ENCODE peak calls at places on chromosomes 13 and 19, in eight cellular contexts. One of them, this sample, is unnamed.

GRCh38 chr13:98217597-98217996 is 40.5 kb upstream of the RNF113B start:
- DNase-seq in NCI-H187: no peak
- DNase-seq in mammary epithelial cell: no peak
- DNase-seq in CD8-positive, alpha-beta memory T cell: no peak
- DNase-seq in HFF-Myc: no peak
- DNase-seq in activated T-cell treated with anti-CD3 and anti-CD28 coated beads for 4 hours: no peak
- DNase-seq in AG09309: no peak
- DNase-seq in activated CD4-positive, CD25-positive, alpha-beta regulatory T cell: no peak
- DNase-seq in this sample: no peak

GRCh38 chr19:37218592-37218935 is 550 bp downstream of the ZNF383 start:
- DNase-seq in NCI-H187: no peak
- DNase-seq in mammary epithelial cell: no peak
- DNase-seq in CD8-positive, alpha-beta memory T cell: no peak
- DNase-seq in HFF-Myc: peak
- DNase-seq in activated T-cell treated with anti-CD3 and anti-CD28 coated beads for 4 hours: no peak
- DNase-seq in AG09309: peak
- DNase-seq in activated CD4-positive, CD25-positive, alpha-beta regulatory T cell: no peak
- DNase-seq in this sample: no peak

GRCh38 chr13:107141767-107142166 is 573.8 kb upstream of the ARGLU1 start:
- DNase-seq in NCI-H187: no peak
- DNase-seq in mammary epithelial cell: no peak
- DNase-seq in CD8-positive, alpha-beta memory T cell: no peak
- DNase-seq in HFF-Myc: no peak
- DNase-seq in activated T-cell treated with anti-CD3 and anti-CD28 coated beads for 4 hours: no peak
- DNase-seq in AG09309: no peak
- DNase-seq in activated CD4-positive, CD25-positive, alpha-beta regulatory T cell: no peak
- DNase-seq in this sample: no peak

GRCh38 chr19:32767951-32768679 is 48.5 kb downstream of the TDRD12 start:
- DNase-seq in NCI-H187: no peak
- DNase-seq in mammary epithelial cell: peak
- DNase-seq in CD8-positive, alpha-beta memory T cell: no peak
- DNase-seq in HFF-Myc: no peak
- DNase-seq in activated T-cell treated with anti-CD3 and anti-CD28 coated beads for 4 hours: no peak
- DNase-seq in AG09309: no peak
- DNase-seq in activated CD4-positive, CD25-positive, alpha-beta regulatory T cell: no peak
- DNase-seq in this sample: no peak

GRCh38 chr13:102090532-102090931 is 311.3 kb downstream of the FGF14 start:
- DNase-seq in NCI-H187: no peak
- DNase-seq in mammary epithelial cell: no peak
- DNase-seq in CD8-positive, alpha-beta memory T cell: no peak
- DNase-seq in HFF-Myc: no peak
- DNase-seq in activated T-cell treated with anti-CD3 and anti-CD28 coated beads for 4 hours: no peak
- DNase-seq in AG09309: no peak
- DNase-seq in activated CD4-positive, CD25-positive, alpha-beta regulatory T cell: no peak
- DNase-seq in this sample: no peak

GRCh38 chr13:41310963-41311606 is at the start of gene NAA16:
- DNase-seq in NCI-H187: peak
- DNase-seq in mammary epithelial cell: peak
- DNase-seq in CD8-positive, alpha-beta memory T cell: peak
- DNase-seq in HFF-Myc: peak
- DNase-seq in activated T-cell treated with anti-CD3 and anti-CD28 coated beads for 4 hours: peak
- DNase-seq in AG09309: peak
- DNase-seq in activated CD4-positive, CD25-positive, alpha-beta regulatory T cell: peak
- DNase-seq in this sample: peak

GRCh38 chr13:63425131-63425530 is 2009.5 kb upstream of the PCDH20 start:
- DNase-seq in NCI-H187: no peak
- DNase-seq in mammary epithelial cell: no peak
- DNase-seq in CD8-positive, alpha-beta memory T cell: no peak
- DNase-seq in HFF-Myc: no peak
- DNase-seq in activated T-cell treated with anti-CD3 and anti-CD28 coated beads for 4 hours: no peak
- DNase-seq in AG09309: no peak
- DNase-seq in activated CD4-positive, CD25-positive, alpha-beta regulatory T cell: no peak
- DNase-seq in this sample: no peak

GRCh38 chr13:46839399-46839798 is 42.4 kb upstream of the ESD start:
- DNase-seq in NCI-H187: no peak
- DNase-seq in mammary epithelial cell: no peak
- DNase-seq in CD8-positive, alpha-beta memory T cell: no peak
- DNase-seq in HFF-Myc: no peak
- DNase-seq in activated T-cell treated with anti-CD3 and anti-CD28 coated beads for 4 hours: no peak
- DNase-seq in AG09309: no peak
- DNase-seq in activated CD4-positive, CD25-positive, alpha-beta regulatory T cell: no peak
- DNase-seq in this sample: no peak

GRCh38 chr19:18278521-18279265 is 2.7 kb downstream of the JUND start:
- DNase-seq in NCI-H187: no peak
- DNase-seq in mammary epithelial cell: no peak
- DNase-seq in CD8-positive, alpha-beta memory T cell: peak
- DNase-seq in HFF-Myc: no peak
- DNase-seq in activated T-cell treated with anti-CD3 and anti-CD28 coated beads for 4 hours: no peak
- DNase-seq in AG09309: no peak
- DNase-seq in activated CD4-positive, CD25-positive, alpha-beta regulatory T cell: no peak
- DNase-seq in this sample: no peak

GRCh38 chr13:110319774-110320509 is 12.9 kb downstream of the COL4A2 start:
- DNase-seq in NCI-H187: no peak
- DNase-seq in mammary epithelial cell: peak
- DNase-seq in CD8-positive, alpha-beta memory T cell: no peak
- DNase-seq in HFF-Myc: no peak
- DNase-seq in activated T-cell treated with anti-CD3 and anti-CD28 coated beads for 4 hours: no peak
- DNase-seq in AG09309: no peak
- DNase-seq in activated CD4-positive, CD25-positive, alpha-beta regulatory T cell: no peak
- DNase-seq in this sample: no peak

GRCh38 chr13:66365101-66365500 is 865.0 kb downstream of the PCDH9 start:
- DNase-seq in NCI-H187: no peak
- DNase-seq in mammary epithelial cell: no peak
- DNase-seq in CD8-positive, alpha-beta memory T cell: no peak
- DNase-seq in HFF-Myc: no peak
- DNase-seq in activated T-cell treated with anti-CD3 and anti-CD28 coated beads for 4 hours: no peak
- DNase-seq in AG09309: no peak
- DNase-seq in activated CD4-positive, CD25-positive, alpha-beta regulatory T cell: no peak
- DNase-seq in this sample: no peak

GRCh38 chr19:2624537-2625091 is 77.9 kb downstream of the GNG7 start:
- DNase-seq in NCI-H187: no peak
- DNase-seq in mammary epithelial cell: no peak
- DNase-seq in CD8-positive, alpha-beta memory T cell: no peak
- DNase-seq in HFF-Myc: no peak
- DNase-seq in activated T-cell treated with anti-CD3 and anti-CD28 coated beads for 4 hours: no peak
- DNase-seq in AG09309: no peak
- DNase-seq in activated CD4-positive, CD25-positive, alpha-beta regulatory T cell: no peak
- DNase-seq in this sample: no peak

GRCh38 chr19:40571831-40572495 is 4.7 kb upstream of the SHKBP1 start:
- DNase-seq in NCI-H187: no peak
- DNase-seq in mammary epithelial cell: no peak
- DNase-seq in CD8-positive, alpha-beta memory T cell: no peak
- DNase-seq in HFF-Myc: no peak
- DNase-seq in activated T-cell treated with anti-CD3 and anti-CD28 coated beads for 4 hours: no peak
- DNase-seq in AG09309: no peak
- DNase-seq in activated CD4-positive, CD25-positive, alpha-beta regulatory T cell: no peak
- DNase-seq in this sample: no peak

GRCh38 chr19:4441994-4442845 is 15.4 kb downstream of the UBXN6 start:
- DNase-seq in NCI-H187: no peak
- DNase-seq in mammary epithelial cell: no peak
- DNase-seq in CD8-positive, alpha-beta memory T cell: no peak
- DNase-seq in HFF-Myc: no peak
- DNase-seq in activated T-cell treated with anti-CD3 and anti-CD28 coated beads for 4 hours: no peak
- DNase-seq in AG09309: no peak
- DNase-seq in activated CD4-positive, CD25-positive, alpha-beta regulatory T cell: no peak
- DNase-seq in this sample: no peak

GRCh38 chr19:35742121-35742724 is at the start of gene IGFLR1:
- DNase-seq in NCI-H187: no peak
- DNase-seq in mammary epithelial cell: no peak
- DNase-seq in CD8-positive, alpha-beta memory T cell: no peak
- DNase-seq in HFF-Myc: no peak
- DNase-seq in activated T-cell treated with anti-CD3 and anti-CD28 coated beads for 4 hours: peak
- DNase-seq in AG09309: no peak
- DNase-seq in activated CD4-positive, CD25-positive, alpha-beta regulatory T cell: peak
- DNase-seq in this sample: peak

GRCh38 chr19:23402388-23402787 is 7.1 kb upstream of the ZNF91 start:
- DNase-seq in NCI-H187: no peak
- DNase-seq in mammary epithelial cell: no peak
- DNase-seq in CD8-positive, alpha-beta memory T cell: no peak
- DNase-seq in HFF-Myc: no peak
- DNase-seq in activated T-cell treated with anti-CD3 and anti-CD28 coated beads for 4 hours: no peak
- DNase-seq in AG09309: no peak
- DNase-seq in activated CD4-positive, CD25-positive, alpha-beta regulatory T cell: no peak
- DNase-seq in this sample: no peak

GRCh38 chr19:18744019-18744418 is 47.1 kb downstream of the COMP start:
- DNase-seq in NCI-H187: no peak
- DNase-seq in mammary epithelial cell: no peak
- DNase-seq in CD8-positive, alpha-beta memory T cell: no peak
- DNase-seq in HFF-Myc: no peak
- DNase-seq in activated T-cell treated with anti-CD3 and anti-CD28 coated beads for 4 hours: no peak
- DNase-seq in AG09309: no peak
- DNase-seq in activated CD4-positive, CD25-positive, alpha-beta regulatory T cell: no peak
- DNase-seq in this sample: no peak

GRCh38 chr13:30685320-30685859 is 50.0 kb upstream of the ALOX5AP start:
- DNase-seq in NCI-H187: no peak
- DNase-seq in mammary epithelial cell: no peak
- DNase-seq in CD8-positive, alpha-beta memory T cell: no peak
- DNase-seq in HFF-Myc: no peak
- DNase-seq in activated T-cell treated with anti-CD3 and anti-CD28 coated beads for 4 hours: no peak
- DNase-seq in AG09309: no peak
- DNase-seq in activated CD4-positive, CD25-positive, alpha-beta regulatory T cell: no peak
- DNase-seq in this sample: no peak

GRCh38 chr19:17855333-17856152 is 4.2 kb upstream of the RPL18A start:
- DNase-seq in NCI-H187: peak
- DNase-seq in mammary epithelial cell: peak
- DNase-seq in CD8-positive, alpha-beta memory T cell: peak
- DNase-seq in HFF-Myc: no peak
- DNase-seq in activated T-cell treated with anti-CD3 and anti-CD28 coated beads for 4 hours: peak
- DNase-seq in AG09309: no peak
- DNase-seq in activated CD4-positive, CD25-positive, alpha-beta regulatory T cell: peak
- DNase-seq in this sample: no peak

GRCh38 chr13:111492341-111492945 is 172.0 kb downstream of the TEX29 start:
- DNase-seq in NCI-H187: no peak
- DNase-seq in mammary epithelial cell: no peak
- DNase-seq in CD8-positive, alpha-beta memory T cell: no peak
- DNase-seq in HFF-Myc: no peak
- DNase-seq in activated T-cell treated with anti-CD3 and anti-CD28 coated beads for 4 hours: no peak
- DNase-seq in AG09309: no peak
- DNase-seq in activated CD4-positive, CD25-positive, alpha-beta regulatory T cell: no peak
- DNase-seq in this sample: no peak

GRCh38 chr19:47848425-47848824 is 10.6 kb upstream of the TPRX2 start:
- DNase-seq in NCI-H187: no peak
- DNase-seq in mammary epithelial cell: no peak
- DNase-seq in CD8-positive, alpha-beta memory T cell: no peak
- DNase-seq in HFF-Myc: no peak
- DNase-seq in activated T-cell treated with anti-CD3 and anti-CD28 coated beads for 4 hours: no peak
- DNase-seq in AG09309: no peak
- DNase-seq in activated CD4-positive, CD25-positive, alpha-beta regulatory T cell: no peak
- DNase-seq in this sample: no peak

GRCh38 chr13:50228527-50228926 is 213.3 kb downstream of the KCNRG start:
- DNase-seq in NCI-H187: no peak
- DNase-seq in mammary epithelial cell: no peak
- DNase-seq in CD8-positive, alpha-beta memory T cell: no peak
- DNase-seq in HFF-Myc: no peak
- DNase-seq in activated T-cell treated with anti-CD3 and anti-CD28 coated beads for 4 hours: no peak
- DNase-seq in AG09309: no peak
- DNase-seq in activated CD4-positive, CD25-positive, alpha-beta regulatory T cell: no peak
- DNase-seq in this sample: no peak

GRCh38 chr19:32688315-32688714 is 3.3 kb upstream of the NUDT19 start:
- DNase-seq in NCI-H187: no peak
- DNase-seq in mammary epithelial cell: no peak
- DNase-seq in CD8-positive, alpha-beta memory T cell: no peak
- DNase-seq in HFF-Myc: no peak
- DNase-seq in activated T-cell treated with anti-CD3 and anti-CD28 coated beads for 4 hours: no peak
- DNase-seq in AG09309: no peak
- DNase-seq in activated CD4-positive, CD25-positive, alpha-beta regulatory T cell: no peak
- DNase-seq in this sample: no peak

GRCh38 chr13:99057310-99057975 is 79.6 kb upstream of the DOCK9 start:
- DNase-seq in NCI-H187: no peak
- DNase-seq in mammary epithelial cell: peak
- DNase-seq in CD8-positive, alpha-beta memory T cell: no peak
- DNase-seq in HFF-Myc: no peak
- DNase-seq in activated T-cell treated with anti-CD3 and anti-CD28 coated beads for 4 hours: no peak
- DNase-seq in AG09309: peak
- DNase-seq in activated CD4-positive, CD25-positive, alpha-beta regulatory T cell: no peak
- DNase-seq in this sample: no peak

GRCh38 chr19:11659612-11660011 is 62.3 kb downstream of the ZNF627 start:
- DNase-seq in NCI-H187: no peak
- DNase-seq in mammary epithelial cell: peak
- DNase-seq in CD8-positive, alpha-beta memory T cell: no peak
- DNase-seq in HFF-Myc: no peak
- DNase-seq in activated T-cell treated with anti-CD3 and anti-CD28 coated beads for 4 hours: no peak
- DNase-seq in AG09309: no peak
- DNase-seq in activated CD4-positive, CD25-positive, alpha-beta regulatory T cell: no peak
- DNase-seq in this sample: no peak

GRCh38 chr19:29528350-29528945 is 2.7 kb downstream of the VSTM2B start:
- DNase-seq in NCI-H187: no peak
- DNase-seq in mammary epithelial cell: peak
- DNase-seq in CD8-positive, alpha-beta memory T cell: peak
- DNase-seq in HFF-Myc: peak
- DNase-seq in activated T-cell treated with anti-CD3 and anti-CD28 coated beads for 4 hours: peak
- DNase-seq in AG09309: no peak
- DNase-seq in activated CD4-positive, CD25-positive, alpha-beta regulatory T cell: no peak
- DNase-seq in this sample: peak

GRCh38 chr19:43739836-43740235 is 14.9 kb downstream of the SMG9 start:
- DNase-seq in NCI-H187: no peak
- DNase-seq in mammary epithelial cell: peak
- DNase-seq in CD8-positive, alpha-beta memory T cell: no peak
- DNase-seq in HFF-Myc: no peak
- DNase-seq in activated T-cell treated with anti-CD3 and anti-CD28 coated beads for 4 hours: no peak
- DNase-seq in AG09309: no peak
- DNase-seq in activated CD4-positive, CD25-positive, alpha-beta regulatory T cell: no peak
- DNase-seq in this sample: no peak

GRCh38 chr13:98938801-98939200 is 39.1 kb downstream of the DOCK9 start:
- DNase-seq in NCI-H187: no peak
- DNase-seq in mammary epithelial cell: no peak
- DNase-seq in CD8-positive, alpha-beta memory T cell: no peak
- DNase-seq in HFF-Myc: no peak
- DNase-seq in activated T-cell treated with anti-CD3 and anti-CD28 coated beads for 4 hours: no peak
- DNase-seq in AG09309: no peak
- DNase-seq in activated CD4-positive, CD25-positive, alpha-beta regulatory T cell: no peak
- DNase-seq in this sample: no peak

GRCh38 chr19:29074579-29074978 is 138.4 kb downstream of the UQCRFS1 start:
- DNase-seq in NCI-H187: no peak
- DNase-seq in mammary epithelial cell: no peak
- DNase-seq in CD8-positive, alpha-beta memory T cell: no peak
- DNase-seq in HFF-Myc: no peak
- DNase-seq in activated T-cell treated with anti-CD3 and anti-CD28 coated beads for 4 hours: no peak
- DNase-seq in AG09309: no peak
- DNase-seq in activated CD4-positive, CD25-positive, alpha-beta regulatory T cell: no peak
- DNase-seq in this sample: no peak

GRCh38 chr19:11460207-11460606 is 20.6 kb downstream of the ELAVL3 start:
- DNase-seq in NCI-H187: no peak
- DNase-seq in mammary epithelial cell: no peak
- DNase-seq in CD8-positive, alpha-beta memory T cell: no peak
- DNase-seq in HFF-Myc: no peak
- DNase-seq in activated T-cell treated with anti-CD3 and anti-CD28 coated beads for 4 hours: no peak
- DNase-seq in AG09309: no peak
- DNase-seq in activated CD4-positive, CD25-positive, alpha-beta regulatory T cell: no peak
- DNase-seq in this sample: peak

GRCh38 chr13:35711909-35712308 is 235.4 kb upstream of the MAB21L1 start:
- DNase-seq in NCI-H187: no peak
- DNase-seq in mammary epithelial cell: no peak
- DNase-seq in CD8-positive, alpha-beta memory T cell: no peak
- DNase-seq in HFF-Myc: no peak
- DNase-seq in activated T-cell treated with anti-CD3 and anti-CD28 coated beads for 4 hours: no peak
- DNase-seq in AG09309: no peak
- DNase-seq in activated CD4-positive, CD25-positive, alpha-beta regulatory T cell: no peak
- DNase-seq in this sample: no peak